ENCODE peak calls at places on chromosomes 16 and 17, in ten cellular contexts. L is GM23248, B is mammary epithelial cell, K is IMR-90, J is fibroblast of lung, E is OCI-LY7, M is HCT116, N is HepG2, X is PC-3, Y is GM23338. V is an unnamed sample.
A peak's percentile ranks its signal among the peaks of the same experiment; 100 is the strongest.

GRCh38 chr16:9259914-9260608 is 168.6 kb downstream of the HAPSTR1 start:
- DNase-seq in L (no peak), B (no peak), K (no peak), J (no peak), E (no peak), M (no peak), N (peak; percentile 56), X (no peak), Y (no peak), V (no peak)

GRCh38 chr17:48074322-48075054 is 26.3 kb downstream of the NFE2L1 start:
- DNase-seq in L (peak; percentile 92), B (peak; percentile 55), K (peak; percentile 82), J (peak; percentile 87), E (peak; percentile 75), M (peak; percentile 69), N (peak; percentile 75), X (peak; percentile 95), Y (peak; percentile 92), V (peak; percentile 77)

GRCh38 chr16:80006175-80006895 is 405.8 kb upstream of the MAF start:
- DNase-seq in L (peak; percentile 70), B (peak; percentile 49), K (peak; percentile 35), J (peak; percentile 9), E (no peak), M (no peak), N (no peak), X (no peak), Y (no peak), V (no peak)

GRCh38 chr17:48439875-48440505 is 10.0 kb upstream of the SKAP1 start:
- DNase-seq in L (no peak), B (no peak), K (no peak), J (peak; percentile 34), E (peak; percentile 58), M (no peak), N (no peak), X (no peak), Y (no peak), V (no peak)

GRCh38 chr17:5437721-5438317 is 1.1 kb downstream of the C1QBP start:
- DNase-seq in L (peak; percentile 72), B (peak; percentile 59), K (peak; percentile 37), J (no peak), E (no peak), M (no peak), N (no peak), X (peak; percentile 72), Y (no peak), V (peak; percentile 82)

GRCh38 chr16:55588799-55589198 is 22.3 kb downstream of the CAPNS2 start:
- DNase-seq in L (no peak), B (no peak), K (no peak), J (no peak), E (no peak), M (no peak), N (no peak), X (no peak), Y (no peak), V (no peak)

GRCh38 chr17:6714315-6714874 is 1.2 kb upstream of the SLC13A5 start:
- DNase-seq in L (no peak), B (no peak), K (no peak), J (no peak), E (no peak), M (no peak), N (no peak), X (no peak), Y (no peak), V (peak; percentile 53)

GRCh38 chr17:9878791-9879525 is 26.1 kb downstream of the RCVRN start:
- DNase-seq in L (peak; percentile 57), B (no peak), K (peak; percentile 12), J (peak; percentile 35), E (no peak), M (no peak), N (no peak), X (no peak), Y (no peak), V (no peak)

GRCh38 chr17:78655251-78655940 is 78.2 kb upstream of the DNAH17 start:
- DNase-seq in L (no peak), B (no peak), K (no peak), J (no peak), E (no peak), M (no peak), N (no peak), X (no peak), Y (no peak), V (no peak)

GRCh38 chr16:81181013-81181720 is 57.3 kb upstream of the BCO1 start:
- DNase-seq in L (peak; percentile 99), B (peak; percentile 95), K (peak; percentile 97), J (peak; percentile 95), E (no peak), M (peak; percentile 93), N (peak; percentile 98), X (peak; percentile 96), Y (peak; percentile 98), V (peak; percentile 96)

GRCh38 chr17:56819431-56820145 is 14.1 kb downstream of the C17orf67 start:
- DNase-seq in L (peak; percentile 71), B (peak; percentile 74), K (peak; percentile 67), J (peak; percentile 72), E (peak; percentile 70), M (peak; percentile 85), N (peak; percentile 89), X (peak; percentile 95), Y (peak; percentile 96), V (peak; percentile 90)

GRCh38 chr17:17350491-17351355 is 47.5 kb downstream of the NT5M start:
- DNase-seq in L (peak; percentile 79), B (peak; percentile 25), K (peak; percentile 54), J (peak; percentile 9), E (no peak), M (no peak), N (no peak), X (peak; percentile 58), Y (peak; percentile 79), V (peak; percentile 98)

GRCh38 chr17:40063034-40063765 is 435 bp downstream of the THRA start:
- DNase-seq in L (peak; percentile 59), B (peak; percentile 33), K (no peak), J (no peak), E (peak; percentile 66), M (no peak), N (peak; percentile 41), X (no peak), Y (peak; percentile 83), V (peak; percentile 91)

GRCh38 chr17:35765086-35765710 is 4.5 kb downstream of the C17orf50 start:
- DNase-seq in L (no peak), B (no peak), K (no peak), J (no peak), E (no peak), M (no peak), N (no peak), X (no peak), Y (no peak), V (peak; percentile 92)

GRCh38 chr16:12944300-12944699 is 42.9 kb downstream of the SHISA9 start:
- DNase-seq in L (no peak), B (no peak), K (no peak), J (no peak), E (no peak), M (no peak), N (no peak), X (no peak), Y (no peak), V (no peak)
- H3K4me2 ChIP-seq in L (no peak overlapping the region), B (no peak overlapping the region), K (no peak overlapping the region), J (no peak overlapping the region), E (no peak overlapping the region), M (no peak overlapping the region), N (no peak overlapping the region), X (no peak overlapping the region), Y (no peak overlapping the region), V (no peak overlapping the region)

GRCh38 chr17:29764748-29765147 is 142.0 kb upstream of the CORO6 start:
- DNase-seq in L (no peak), B (no peak), K (no peak), J (no peak), E (no peak), M (no peak), N (no peak), X (no peak), Y (no peak), V (no peak)
- H3K36me3 ChIP-seq in L (no peaks in the 10 kb centered on the region), B (no peaks in the 10 kb centered on the region), K (no peaks in the 10 kb centered on the region), J (no peaks in the 10 kb centered on the region), E (no peaks in the 10 kb centered on the region), M (no peaks in the 10 kb centered on the region), N (no peaks in the 10 kb centered on the region), X (no peaks in the 10 kb centered on the region), Y (no peaks in the 10 kb centered on the region), V (no peaks in the 10 kb centered on the region)

GRCh38 chr16:85601730-85602401 is 11.3 kb upstream of the GSE1 start:
- DNase-seq in L (peak; percentile 54), B (no peak), K (peak; percentile 24), J (no peak), E (no peak), M (no peak), N (no peak), X (no peak), Y (no peak), V (no peak)

GRCh38 chr16:85604145-85604705 is 8.9 kb upstream of the GSE1 start:
- DNase-seq in L (no peak), B (no peak), K (no peak), J (no peak), E (no peak), M (no peak), N (no peak), X (no peak), Y (no peak), V (no peak)

GRCh38 chr16:85600905-85601639 is 12.1 kb upstream of the GSE1 start:
- DNase-seq in L (no peak), B (no peak), K (no peak), J (no peak), E (no peak), M (no peak), N (no peak), X (no peak), Y (no peak), V (no peak)

GRCh38 chr16:85602831-85603755 is 10.0 kb upstream of the GSE1 start:
- DNase-seq in L (no peak), B (no peak), K (no peak), J (no peak), E (peak; percentile 63), M (no peak), N (no peak), X (no peak), Y (no peak), V (no peak)

GRCh38 chr16:85602402-85602801 is 10.7 kb upstream of the GSE1 start:
- DNase-seq in L (no peak), B (no peak), K (no peak), J (no peak), E (no peak), M (no peak), N (no peak), X (no peak), Y (no peak), V (no peak)
- H4K20me1 ChIP-seq in L (peaks cover 15% of the 10 kb centered on the region), B (peaks cover 3% of the 10 kb centered on the region), K (peaks cover 90% of the 10 kb centered on the region), J (no peaks in the 10 kb centered on the region), E (no peaks in the 10 kb centered on the region), M (no peaks in the 10 kb centered on the region), N (peaks cover 44% of the 10 kb centered on the region), X (no peaks in the 10 kb centered on the region), Y (no peaks in the 10 kb centered on the region), V (peaks cover 88% of the 10 kb centered on the region)

DNA sequence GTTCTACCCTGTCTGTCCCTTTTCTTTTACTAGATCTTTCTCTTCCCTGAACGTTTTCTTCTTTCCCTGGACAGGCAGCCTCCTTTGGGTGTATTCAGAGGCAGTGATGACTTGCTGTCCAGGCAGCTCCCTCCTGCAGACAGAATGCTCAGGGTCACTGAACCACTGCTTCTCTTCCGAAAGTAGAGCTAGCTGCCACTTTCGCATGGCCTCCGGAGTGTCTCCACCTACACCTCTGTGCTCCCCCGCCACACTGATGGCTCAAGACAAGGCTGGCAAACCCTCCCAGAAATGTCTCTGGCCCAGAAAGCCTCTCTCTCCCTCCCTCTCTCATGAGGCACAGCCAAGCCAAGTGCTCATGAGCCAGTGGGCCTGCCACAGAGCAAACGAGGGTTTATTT is 207.8 kb downstream of the CDRT15L2 start:
- DNase-seq in L (no peak), B (no peak), K (no peak), J (no peak), E (no peak), M (no peak), N (no peak), X (no peak), Y (no peak), V (no peak)
- H3K4me2 ChIP-seq in L (no peak overlapping the region), B (no peak overlapping the region), K (no peak overlapping the region), J (no peak overlapping the region), E (no peak overlapping the region), M (no peak overlapping the region), N (no peak overlapping the region), X (no peak overlapping the region), Y (no peak overlapping the region), V (no peak overlapping the region)